ENCODE peak calls at places on chromosome 11, in eight cellular contexts. J is H9, G is endothelial cell, O is left ventricle myocardium inferior, X is B cell, C is glutamatergic neuron, V is A549, S is AG04450. U is an unnamed sample.

GRCh38 chr11:118251858-118252652 is at the start of gene MPZL3:
- DNase-seq in X (peak), J (peak), S (no peak), O (peak), C (peak), G (peak), V (peak), U (peak)

GRCh38 chr11:28757725-28758515 is 649.7 kb downstream of the METTL15 start:
- DNase-seq in V (peak), S (peak), J (no peak), O (no peak), G (no peak), X (no peak), C (no peak), U (peak)

GRCh38 chr11:2186669-2187266 is 15.2 kb upstream of the TH start:
- DNase-seq in V (peak), J (peak), S (no peak), G (peak), X (peak), O (no peak), C (peak), U (peak)

GRCh38 chr11:117743121-117743815 is 53.7 kb downstream of the DSCAML1 start:
- DNase-seq in J (no peak), X (no peak), G (no peak), O (no peak), V (no peak), C (no peak), S (no peak), U (peak)

GRCh38 chr11:90392692-90393091 is 169.8 kb upstream of the CHORDC1 start:
- DNase-seq in G (no peak), S (no peak), V (no peak), O (no peak), C (no peak), J (no peak), X (no peak), U (no peak)

GRCh38 chr11:103968685-103969084 is 67.8 kb upstream of the DDI1 start:
- DNase-seq in J (no peak), O (no peak), V (no peak), X (no peak), S (no peak), G (no peak), C (no peak), U (no peak)

GRCh38 chr11:17412488-17413180 is 24.2 kb upstream of the KCNJ11 start:
- DNase-seq in J (no peak), O (no peak), S (no peak), V (no peak), C (no peak), X (no peak), G (no peak), U (no peak)

GRCh38 chr11:17601206-17602075 is 54.4 kb downstream of the OTOG start:
- DNase-seq in X (no peak), S (no peak), O (no peak), G (no peak), C (no peak), J (no peak), V (no peak), U (no peak)

GRCh38 chr11:119338946-119339580 is 1.6 kb downstream of the C1QTNF5 start:
- DNase-seq in X (no peak), S (no peak), G (no peak), O (no peak), V (no peak), J (peak), C (no peak), U (no peak)

GRCh38 chr11:116787786-116788486 is at the start of gene ZPR1:
- DNase-seq in J (peak), G (peak), V (peak), C (peak), O (peak), S (no peak), X (peak), U (peak)

GRCh38 chr11:118175031-118175531 is 1.4 kb downstream of the SCN2B start:
- DNase-seq in V (no peak), J (no peak), C (no peak), S (no peak), O (peak), X (no peak), G (no peak), U (peak)

GRCh38 chr11:77590194-77590591 is 440 bp downstream of the AQP11 start:
- DNase-seq in J (peak), O (peak), X (no peak), G (peak), C (peak), S (no peak), V (peak), U (peak)

GRCh38 chr11:130631119-130631518 is 182.7 kb downstream of the ADAMTS15 start:
- DNase-seq in J (no peak), C (no peak), S (no peak), G (no peak), V (peak), X (no peak), O (no peak), U (peak)

GRCh38 chr11:45621541-45621940 is 43.9 kb downstream of the CHST1 start:
- DNase-seq in X (no peak), O (no peak), G (no peak), S (no peak), C (no peak), J (no peak), V (no peak), U (no peak)

GRCh38 chr11:95255523-95256165 is 24.6 kb upstream of the SESN3 start:
- DNase-seq in J (no peak), S (no peak), O (no peak), G (no peak), X (no peak), V (no peak), C (no peak), U (no peak)

GRCh38 chr11:97739892-97740782 is 1280.6 kb upstream of the CNTN5 start:
- DNase-seq in V (no peak), X (no peak), C (no peak), J (no peak), G (no peak), O (no peak), S (peak), U (peak)

GRCh38 chr11:108239076-108239475 is 16.2 kb downstream of the ATM start:
- DNase-seq in X (no peak), S (no peak), C (no peak), O (no peak), G (no peak), J (no peak), V (no peak), U (no peak)

GRCh38 chr11:126363706-126364245 is 8.3 kb downstream of the ST3GAL4 start:
- DNase-seq in G (no peak), V (no peak), J (no peak), O (peak), X (no peak), S (no peak), C (no peak), U (no peak)

GRCh38 chr11:33668468-33668825 is 32.2 kb downstream of the C11orf91 start:
- DNase-seq in O (no peak), J (no peak), X (no peak), G (no peak), V (no peak), C (no peak), S (no peak), U (no peak)

GRCh38 chr11:119373917-119374631 is 7.4 kb downstream of the USP2 start:
- DNase-seq in O (peak), X (peak), V (peak), S (peak), J (peak), C (peak), G (peak), U (peak)

GRCh38 chr11:33373636-33374035 is 116.5 kb downstream of the HIPK3 start:
- DNase-seq in S (no peak), J (no peak), C (no peak), X (no peak), V (no peak), O (no peak), G (no peak), U (no peak)

GRCh38 chr11:108754901-108755625 is 90.2 kb downstream of the DDX10 start:
- DNase-seq in J (no peak), O (no peak), S (no peak), V (no peak), X (no peak), G (no peak), C (no peak), U (peak)

GRCh38 chr11:74380746-74381439 is 17.3 kb downstream of the PGM2L1 start:
- DNase-seq in G (no peak), S (no peak), J (no peak), O (no peak), V (no peak), C (no peak), X (no peak), U (peak)

GRCh38 chr11:9577032-9577431 is 3.6 kb downstream of the WEE1 start:
- DNase-seq in V (no peak), O (no peak), C (no peak), X (no peak), J (no peak), G (no peak), S (no peak), U (peak)

GRCh38 chr11:128830836-128831780 is 36.0 kb downstream of the KCNJ1 start:
- DNase-seq in O (peak), G (peak), S (peak), C (peak), V (peak), X (peak), J (peak), U (peak)

GRCh38 chr11:35619754-35620640 is 1.7 kb downstream of the FJX1 start:
- DNase-seq in S (no peak), V (peak), O (peak), G (peak), J (peak), C (peak), X (peak), U (peak)

GRCh38 chr11:11534981-11535380 is 86.8 kb downstream of the GALNT18 start:
- DNase-seq in G (no peak), X (no peak), C (no peak), S (peak), V (no peak), O (no peak), J (no peak), U (no peak)

GRCh38 chr11:116459233-116459632 is 313.6 kb downstream of the BUD13 start:
- DNase-seq in V (no peak), J (no peak), G (no peak), C (peak), S (no peak), O (no peak), X (no peak), U (no peak)

GRCh38 chr11:12744831-12745502 is 70.7 kb downstream of the TEAD1 start:
- DNase-seq in C (no peak), V (no peak), S (no peak), J (no peak), O (peak), G (no peak), X (no peak), U (no peak)

GRCh38 chr11:106717222-106717621 is 301.1 kb downstream of the GUCY1A2 start:
- DNase-seq in S (no peak), J (no peak), V (no peak), X (no peak), C (no peak), O (no peak), G (no peak), U (no peak)

DNA sequence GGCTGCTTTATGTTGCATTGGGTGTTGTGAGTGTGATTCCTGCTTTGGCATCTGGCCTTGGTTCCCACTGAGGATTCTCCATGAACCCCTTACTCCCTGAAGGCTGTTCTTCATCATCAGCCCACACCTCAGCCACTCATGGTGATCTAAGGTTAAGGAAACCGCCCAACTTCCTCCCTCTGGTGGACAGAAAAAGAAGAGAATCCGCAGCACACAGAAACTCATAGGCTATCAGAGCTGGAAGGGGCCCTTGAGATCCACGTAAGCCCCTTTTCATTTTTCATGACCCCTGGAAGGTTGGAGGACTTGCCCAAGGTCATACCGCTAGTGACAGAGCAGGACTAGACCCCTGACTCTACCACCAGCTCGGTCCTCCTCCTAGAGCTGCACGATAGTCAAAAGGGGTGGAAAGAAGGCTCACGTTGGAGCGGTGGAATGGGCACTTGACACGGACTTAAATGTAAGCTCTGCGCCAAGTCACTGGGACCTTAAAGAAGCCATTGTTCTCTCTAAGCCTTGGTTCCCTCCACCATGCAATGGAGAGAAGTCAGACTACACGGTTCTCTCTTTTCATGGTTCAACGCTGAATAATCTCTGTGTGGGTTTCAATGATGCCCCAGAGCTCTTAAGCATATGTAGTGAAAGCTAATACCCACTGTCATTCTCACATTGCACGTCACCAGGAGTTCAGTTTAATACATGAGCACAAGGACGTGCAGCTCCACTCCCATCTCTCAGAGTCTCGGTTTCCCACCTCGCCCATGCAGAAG is 83.6 kb upstream of the CRTAM start:
- DNase-seq in G (peak), C (no peak), S (no peak), J (peak), V (no peak), O (no peak), X (peak), U (no peak)
- TF ChIP-seq CTCF in G (peak), C (peak), S (peak), J (peak), V (no peak), O (peak), X (peak), U (peak)

GRCh38 chr11:47348859-47349258 is 3.6 kb downstream of the MYBPC3 start:
- DNase-seq in J (no peak), C (peak), S (no peak), G (no peak), O (no peak), X (no peak), V (peak), U (peak)

GRCh38 chr11:47347134-47347533 is 5.4 kb downstream of the MYBPC3 start:
- DNase-seq in X (no peak), G (no peak), V (no peak), S (no peak), C (no peak), O (no peak), J (no peak), U (no peak)

GRCh38 chr11:47350315-47350714 is 2.2 kb downstream of the MYBPC3 start:
- DNase-seq in G (no peak), S (no peak), X (no peak), O (no peak), C (no peak), J (no peak), V (no peak), U (no peak)

GRCh38 chr11:47349521-47350095 is 2.9 kb downstream of the MYBPC3 start:
- DNase-seq in C (no peak), V (no peak), J (no peak), S (no peak), O (no peak), G (no peak), X (no peak), U (no peak)

GRCh38 chr11:47348131-47348802 is 4.2 kb downstream of the MYBPC3 start:
- DNase-seq in O (no peak), G (no peak), S (no peak), C (no peak), X (no peak), V (no peak), J (no peak), U (no peak)
- TF ChIP-seq CTCF in O (no peak), G (no peak), S (no peak), C (no peak), X (no peak), V (no peak), J (no peak), U (no peak)

GRCh38 chr11:64000026-64000739 is 13.9 kb downstream of the OTUB1 start:
- DNase-seq in X (peak), G (peak), S (no peak), O (peak), V (no peak), J (peak), C (peak), U (no peak)

GRCh38 chr11:63999349-64000025 is 13.2 kb downstream of the OTUB1 start:
- DNase-seq in S (no peak), X (peak), G (peak), O (peak), J (peak), V (no peak), C (peak), U (no peak)

GRCh38 chr11:63998558-63999348 is 12.5 kb downstream of the OTUB1 start:
- DNase-seq in S (no peak), O (peak), X (peak), G (no peak), C (peak), J (peak), V (no peak), U (no peak)

GRCh38 chr11:64001552-64002427 is 15.6 kb downstream of the OTUB1 start:
- DNase-seq in X (no peak), O (peak), V (no peak), C (peak), G (peak), S (no peak), J (no peak), U (no peak)

DNA sequence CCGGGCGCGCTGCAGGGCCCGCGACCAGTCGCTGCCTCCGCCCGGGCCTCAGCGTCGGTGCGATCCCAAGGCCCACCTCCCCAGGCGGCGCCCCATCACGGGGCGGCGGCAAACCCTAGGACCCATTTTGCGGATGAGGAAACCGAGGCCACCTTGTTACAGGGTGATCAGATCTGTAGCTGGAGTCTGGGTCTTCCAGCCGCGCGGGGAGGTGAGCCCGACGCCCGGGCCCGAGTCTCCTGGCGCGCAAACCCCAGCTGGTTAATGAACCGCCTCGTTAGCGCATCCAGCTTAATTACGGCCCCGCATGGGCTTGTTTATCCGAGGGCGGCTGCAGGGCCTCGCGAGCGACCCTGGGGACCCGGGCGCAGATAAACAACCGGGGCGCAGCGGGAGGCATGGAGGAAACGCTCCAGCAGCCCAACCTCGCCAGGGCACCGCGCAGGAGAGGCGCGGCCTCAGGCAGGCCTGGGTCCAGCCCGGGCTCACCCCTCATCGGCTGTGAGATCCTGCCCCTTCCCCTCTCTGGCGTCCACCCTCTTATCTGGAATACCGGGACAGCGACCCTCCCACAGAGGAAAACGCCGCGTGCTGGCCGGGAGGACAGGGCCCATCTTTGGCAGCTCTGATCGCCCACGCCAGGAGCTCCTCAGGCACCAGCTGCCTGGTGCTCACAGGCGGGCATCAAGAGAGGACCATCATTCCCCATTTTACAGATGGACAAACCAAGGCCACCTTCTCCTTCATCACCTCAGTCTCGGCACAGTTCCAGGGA is 14.7 kb downstream of the OTUB1 start:
- DNase-seq in O (no peak), C (peak), X (no peak), V (no peak), J (no peak), S (no peak), G (no peak), U (no peak)
- TF ChIP-seq CTCF in O (no peak), C (peak), X (peak), V (no peak), J (peak), S (no peak), G (no peak), U (no peak)

GRCh38 chr11:13972033-13972910 is 9.7 kb downstream of the SPON1 start:
- DNase-seq in S (no peak), J (no peak), O (no peak), V (no peak), G (no peak), C (no peak), X (no peak), U (no peak)

GRCh38 chr11:13966486-13966885 is 4.0 kb downstream of the SPON1 start:
- DNase-seq in V (no peak), S (no peak), G (no peak), O (no peak), C (no peak), J (no peak), X (no peak), U (no peak)

GRCh38 chr11:13972958-13973357 is 10.4 kb downstream of the SPON1 start:
- DNase-seq in S (no peak), O (no peak), C (no peak), J (no peak), X (no peak), G (no peak), V (no peak), U (no peak)

GRCh38 chr11:13965337-13965736 is 2.8 kb downstream of the SPON1 start:
- DNase-seq in C (no peak), J (peak), S (no peak), X (no peak), G (peak), O (no peak), V (no peak), U (no peak)

DNA sequence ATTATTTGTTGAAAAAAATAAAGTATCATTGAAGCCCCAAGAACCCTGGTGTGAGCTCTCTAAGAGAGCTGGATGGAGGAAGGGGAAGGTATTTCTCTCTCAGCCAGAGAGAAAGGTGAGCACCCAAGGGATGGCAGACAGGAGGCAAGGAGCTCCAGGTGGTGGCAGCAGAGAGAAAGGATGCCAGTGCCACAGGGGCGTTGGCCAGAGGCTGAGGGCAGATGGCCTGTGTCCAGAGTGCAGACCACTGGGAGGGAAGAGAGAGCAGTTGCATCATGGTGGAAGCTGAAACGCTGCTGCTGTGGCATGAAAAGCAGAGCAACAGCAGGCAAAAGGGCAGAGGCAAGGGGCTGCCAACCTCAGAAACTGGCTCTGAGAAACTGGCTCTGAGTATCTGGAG is 8.5 kb downstream of the SPON1 start:
- DNase-seq in O (no peak), X (no peak), J (peak), G (peak), S (no peak), V (peak), C (peak), U (peak)
- TF ChIP-seq CTCF in O (peak), X (no peak), J (peak), G (no peak), S (peak), V (peak), C (no peak), U (peak)

U was measured in MCF 10A.